ENCODE peak calls at places on chromosome 14, in six cellular contexts. One of them, this sample, is unnamed.

GRCh38 chr14:24481622-24482324 is 26.3 kb downstream of the CMA1 start:
- DNase-seq in NCI-H2081: peak; percentile 17
- DNase-seq in WTC11: peak; percentile 87
- DNase-seq in stimulated activated CD4-positive, alpha-beta T cell treated with anti-CD3 and anti-CD28 coated beads, TNF-alpha, amount 100 ng/mL, for 48 hours: peak; percentile 37
- DNase-seq in stimulated activated CD8-positive, alpha-beta memory T cell treated with anti-CD3 and anti-CD28 coated beads, Interleukin-7, amount 100 ng/mL, for 1 hour: no peak
- DNase-seq in T-helper 9 cell: peak; percentile 13
- DNase-seq in this sample: peak; percentile 78

GRCh38 chr14:55191881-55192616 is 664 bp upstream of the DLGAP5 start:
- DNase-seq in NCI-H2081: no peak
- DNase-seq in WTC11: no peak
- DNase-seq in stimulated activated CD4-positive, alpha-beta T cell treated with anti-CD3 and anti-CD28 coated beads, TNF-alpha, amount 100 ng/mL, for 48 hours: no peak
- DNase-seq in stimulated activated CD8-positive, alpha-beta memory T cell treated with anti-CD3 and anti-CD28 coated beads, Interleukin-7, amount 100 ng/mL, for 1 hour: no peak
- DNase-seq in T-helper 9 cell: no peak
- DNase-seq in this sample: no peak

GRCh38 chr14:54683882-54684794 is 117.2 kb downstream of the SAMD4A start:
- DNase-seq in NCI-H2081: no peak
- DNase-seq in WTC11: peak; percentile 69
- DNase-seq in stimulated activated CD4-positive, alpha-beta T cell treated with anti-CD3 and anti-CD28 coated beads, TNF-alpha, amount 100 ng/mL, for 48 hours: no peak
- DNase-seq in stimulated activated CD8-positive, alpha-beta memory T cell treated with anti-CD3 and anti-CD28 coated beads, Interleukin-7, amount 100 ng/mL, for 1 hour: no peak
- DNase-seq in T-helper 9 cell: no peak
- DNase-seq in this sample: no peak

GRCh38 chr14:104132981-104133380 is 5.4 kb upstream of the KIF26A start:
- DNase-seq in NCI-H2081: no peak
- DNase-seq in WTC11: peak; percentile 73
- DNase-seq in stimulated activated CD4-positive, alpha-beta T cell treated with anti-CD3 and anti-CD28 coated beads, TNF-alpha, amount 100 ng/mL, for 48 hours: no peak
- DNase-seq in stimulated activated CD8-positive, alpha-beta memory T cell treated with anti-CD3 and anti-CD28 coated beads, Interleukin-7, amount 100 ng/mL, for 1 hour: no peak
- DNase-seq in T-helper 9 cell: no peak
- DNase-seq in this sample: no peak

GRCh38 chr14:55881577-55882241 is 236.5 kb upstream of the PELI2 start:
- DNase-seq in NCI-H2081: no peak
- DNase-seq in WTC11: no peak
- DNase-seq in stimulated activated CD4-positive, alpha-beta T cell treated with anti-CD3 and anti-CD28 coated beads, TNF-alpha, amount 100 ng/mL, for 48 hours: no peak
- DNase-seq in stimulated activated CD8-positive, alpha-beta memory T cell treated with anti-CD3 and anti-CD28 coated beads, Interleukin-7, amount 100 ng/mL, for 1 hour: no peak
- DNase-seq in T-helper 9 cell: no peak
- DNase-seq in this sample: no peak

GRCh38 chr14:45526715-45527549 is 273.9 kb upstream of the MIS18BP1 start:
- DNase-seq in NCI-H2081: peak; percentile 33
- DNase-seq in WTC11: peak; percentile 51
- DNase-seq in stimulated activated CD4-positive, alpha-beta T cell treated with anti-CD3 and anti-CD28 coated beads, TNF-alpha, amount 100 ng/mL, for 48 hours: no peak
- DNase-seq in stimulated activated CD8-positive, alpha-beta memory T cell treated with anti-CD3 and anti-CD28 coated beads, Interleukin-7, amount 100 ng/mL, for 1 hour: no peak
- DNase-seq in T-helper 9 cell: no peak
- DNase-seq in this sample: no peak

GRCh38 chr14:93525691-93526451 is 95.1 kb downstream of the UNC79 start:
- DNase-seq in NCI-H2081: no peak
- DNase-seq in WTC11: no peak
- DNase-seq in stimulated activated CD4-positive, alpha-beta T cell treated with anti-CD3 and anti-CD28 coated beads, TNF-alpha, amount 100 ng/mL, for 48 hours: no peak
- DNase-seq in stimulated activated CD8-positive, alpha-beta memory T cell treated with anti-CD3 and anti-CD28 coated beads, Interleukin-7, amount 100 ng/mL, for 1 hour: no peak
- DNase-seq in T-helper 9 cell: no peak
- DNase-seq in this sample: no peak

GRCh38 chr14:61601923-61602732 is 93.2 kb upstream of the HIF1A start:
- DNase-seq in NCI-H2081: no peak
- DNase-seq in WTC11: no peak
- DNase-seq in stimulated activated CD4-positive, alpha-beta T cell treated with anti-CD3 and anti-CD28 coated beads, TNF-alpha, amount 100 ng/mL, for 48 hours: no peak
- DNase-seq in stimulated activated CD8-positive, alpha-beta memory T cell treated with anti-CD3 and anti-CD28 coated beads, Interleukin-7, amount 100 ng/mL, for 1 hour: no peak
- DNase-seq in T-helper 9 cell: no peak
- DNase-seq in this sample: no peak

GRCh38 chr14:61695695-61696527 is 598 bp downstream of the HIF1A start:
- DNase-seq in NCI-H2081: peak; percentile 74
- DNase-seq in WTC11: peak; percentile 66
- DNase-seq in stimulated activated CD4-positive, alpha-beta T cell treated with anti-CD3 and anti-CD28 coated beads, TNF-alpha, amount 100 ng/mL, for 48 hours: peak; percentile 32
- DNase-seq in stimulated activated CD8-positive, alpha-beta memory T cell treated with anti-CD3 and anti-CD28 coated beads, Interleukin-7, amount 100 ng/mL, for 1 hour: peak; percentile 4
- DNase-seq in T-helper 9 cell: peak; percentile 36
- DNase-seq in this sample: peak; percentile 84

GRCh38 chr14:96104469-96105057 is 65.4 kb downstream of the C14orf132 start:
- DNase-seq in NCI-H2081: no peak
- DNase-seq in WTC11: no peak
- DNase-seq in stimulated activated CD4-positive, alpha-beta T cell treated with anti-CD3 and anti-CD28 coated beads, TNF-alpha, amount 100 ng/mL, for 48 hours: no peak
- DNase-seq in stimulated activated CD8-positive, alpha-beta memory T cell treated with anti-CD3 and anti-CD28 coated beads, Interleukin-7, amount 100 ng/mL, for 1 hour: no peak
- DNase-seq in T-helper 9 cell: no peak
- DNase-seq in this sample: no peak

GRCh38 chr14:63493246-63493645 is 49.9 kb downstream of the PPP2R5E start:
- DNase-seq in NCI-H2081: no peak
- DNase-seq in WTC11: no peak
- DNase-seq in stimulated activated CD4-positive, alpha-beta T cell treated with anti-CD3 and anti-CD28 coated beads, TNF-alpha, amount 100 ng/mL, for 48 hours: no peak
- DNase-seq in stimulated activated CD8-positive, alpha-beta memory T cell treated with anti-CD3 and anti-CD28 coated beads, Interleukin-7, amount 100 ng/mL, for 1 hour: no peak
- DNase-seq in T-helper 9 cell: no peak
- DNase-seq in this sample: no peak

GRCh38 chr14:95765016-95765415 is 51.1 kb upstream of the TCL1A start:
- DNase-seq in NCI-H2081: no peak
- DNase-seq in WTC11: no peak
- DNase-seq in stimulated activated CD4-positive, alpha-beta T cell treated with anti-CD3 and anti-CD28 coated beads, TNF-alpha, amount 100 ng/mL, for 48 hours: no peak
- DNase-seq in stimulated activated CD8-positive, alpha-beta memory T cell treated with anti-CD3 and anti-CD28 coated beads, Interleukin-7, amount 100 ng/mL, for 1 hour: no peak
- DNase-seq in T-helper 9 cell: no peak
- DNase-seq in this sample: no peak

GRCh38 chr14:57833304-57833703 is 32.6 kb downstream of the SLC35F4 start:
- DNase-seq in NCI-H2081: no peak
- DNase-seq in WTC11: no peak
- DNase-seq in stimulated activated CD4-positive, alpha-beta T cell treated with anti-CD3 and anti-CD28 coated beads, TNF-alpha, amount 100 ng/mL, for 48 hours: no peak
- DNase-seq in stimulated activated CD8-positive, alpha-beta memory T cell treated with anti-CD3 and anti-CD28 coated beads, Interleukin-7, amount 100 ng/mL, for 1 hour: no peak
- DNase-seq in T-helper 9 cell: no peak
- DNase-seq in this sample: no peak

GRCh38 chr14:80940146-80940545 is 1.4 kb downstream of the CEP128 start:
- DNase-seq in NCI-H2081: no peak
- DNase-seq in WTC11: no peak
- DNase-seq in stimulated activated CD4-positive, alpha-beta T cell treated with anti-CD3 and anti-CD28 coated beads, TNF-alpha, amount 100 ng/mL, for 48 hours: no peak
- DNase-seq in stimulated activated CD8-positive, alpha-beta memory T cell treated with anti-CD3 and anti-CD28 coated beads, Interleukin-7, amount 100 ng/mL, for 1 hour: no peak
- DNase-seq in T-helper 9 cell: no peak
- DNase-seq in this sample: no peak

GRCh38 chr14:102034301-102034700 is 52.5 kb downstream of the HSP90AA1 start:
- DNase-seq in NCI-H2081: no peak
- DNase-seq in WTC11: no peak
- DNase-seq in stimulated activated CD4-positive, alpha-beta T cell treated with anti-CD3 and anti-CD28 coated beads, TNF-alpha, amount 100 ng/mL, for 48 hours: no peak
- DNase-seq in stimulated activated CD8-positive, alpha-beta memory T cell treated with anti-CD3 and anti-CD28 coated beads, Interleukin-7, amount 100 ng/mL, for 1 hour: no peak
- DNase-seq in T-helper 9 cell: no peak
- DNase-seq in this sample: no peak

GRCh38 chr14:92471919-92472318 is 41.7 kb upstream of the RIN3 start:
- DNase-seq in NCI-H2081: no peak
- DNase-seq in WTC11: peak; percentile 39
- DNase-seq in stimulated activated CD4-positive, alpha-beta T cell treated with anti-CD3 and anti-CD28 coated beads, TNF-alpha, amount 100 ng/mL, for 48 hours: no peak
- DNase-seq in stimulated activated CD8-positive, alpha-beta memory T cell treated with anti-CD3 and anti-CD28 coated beads, Interleukin-7, amount 100 ng/mL, for 1 hour: no peak
- DNase-seq in T-helper 9 cell: no peak
- DNase-seq in this sample: no peak

GRCh38 chr14:56195727-56196126 is 77.5 kb downstream of the PELI2 start:
- DNase-seq in NCI-H2081: peak; percentile 55
- DNase-seq in WTC11: no peak
- DNase-seq in stimulated activated CD4-positive, alpha-beta T cell treated with anti-CD3 and anti-CD28 coated beads, TNF-alpha, amount 100 ng/mL, for 48 hours: no peak
- DNase-seq in stimulated activated CD8-positive, alpha-beta memory T cell treated with anti-CD3 and anti-CD28 coated beads, Interleukin-7, amount 100 ng/mL, for 1 hour: no peak
- DNase-seq in T-helper 9 cell: no peak
- DNase-seq in this sample: no peak

GRCh38 chr14:62592877-62593276 is 452.4 kb downstream of the KCNH5 start:
- DNase-seq in NCI-H2081: no peak
- DNase-seq in WTC11: no peak
- DNase-seq in stimulated activated CD4-positive, alpha-beta T cell treated with anti-CD3 and anti-CD28 coated beads, TNF-alpha, amount 100 ng/mL, for 48 hours: no peak
- DNase-seq in stimulated activated CD8-positive, alpha-beta memory T cell treated with anti-CD3 and anti-CD28 coated beads, Interleukin-7, amount 100 ng/mL, for 1 hour: no peak
- DNase-seq in T-helper 9 cell: no peak
- DNase-seq in this sample: no peak

GRCh38 chr14:31950760-31951637 is 126.1 kb upstream of the ARHGAP5 start:
- DNase-seq in NCI-H2081: peak; percentile 77
- DNase-seq in WTC11: peak; percentile 45
- DNase-seq in stimulated activated CD4-positive, alpha-beta T cell treated with anti-CD3 and anti-CD28 coated beads, TNF-alpha, amount 100 ng/mL, for 48 hours: no peak
- DNase-seq in stimulated activated CD8-positive, alpha-beta memory T cell treated with anti-CD3 and anti-CD28 coated beads, Interleukin-7, amount 100 ng/mL, for 1 hour: no peak
- DNase-seq in T-helper 9 cell: no peak
- DNase-seq in this sample: no peak

GRCh38 chr14:98325761-98326160 is 946.2 kb downstream of the BCL11B start:
- DNase-seq in NCI-H2081: no peak
- DNase-seq in WTC11: no peak
- DNase-seq in stimulated activated CD4-positive, alpha-beta T cell treated with anti-CD3 and anti-CD28 coated beads, TNF-alpha, amount 100 ng/mL, for 48 hours: no peak
- DNase-seq in stimulated activated CD8-positive, alpha-beta memory T cell treated with anti-CD3 and anti-CD28 coated beads, Interleukin-7, amount 100 ng/mL, for 1 hour: no peak
- DNase-seq in T-helper 9 cell: no peak
- DNase-seq in this sample: no peak

GRCh38 chr14:25001096-25001982 is 48.6 kb downstream of the STXBP6 start:
- DNase-seq in NCI-H2081: no peak
- DNase-seq in WTC11: no peak
- DNase-seq in stimulated activated CD4-positive, alpha-beta T cell treated with anti-CD3 and anti-CD28 coated beads, TNF-alpha, amount 100 ng/mL, for 48 hours: no peak
- DNase-seq in stimulated activated CD8-positive, alpha-beta memory T cell treated with anti-CD3 and anti-CD28 coated beads, Interleukin-7, amount 100 ng/mL, for 1 hour: no peak
- DNase-seq in T-helper 9 cell: no peak
- DNase-seq in this sample: no peak

GRCh38 chr14:87405563-87405962 is 587.4 kb downstream of the GALC start:
- DNase-seq in NCI-H2081: no peak
- DNase-seq in WTC11: no peak
- DNase-seq in stimulated activated CD4-positive, alpha-beta T cell treated with anti-CD3 and anti-CD28 coated beads, TNF-alpha, amount 100 ng/mL, for 48 hours: no peak
- DNase-seq in stimulated activated CD8-positive, alpha-beta memory T cell treated with anti-CD3 and anti-CD28 coated beads, Interleukin-7, amount 100 ng/mL, for 1 hour: no peak
- DNase-seq in T-helper 9 cell: no peak
- DNase-seq in this sample: no peak

GRCh38 chr14:73311710-73312035 is 74.4 kb downstream of the PAPLN start:
- DNase-seq in NCI-H2081: no peak
- DNase-seq in WTC11: no peak
- DNase-seq in stimulated activated CD4-positive, alpha-beta T cell treated with anti-CD3 and anti-CD28 coated beads, TNF-alpha, amount 100 ng/mL, for 48 hours: no peak
- DNase-seq in stimulated activated CD8-positive, alpha-beta memory T cell treated with anti-CD3 and anti-CD28 coated beads, Interleukin-7, amount 100 ng/mL, for 1 hour: no peak
- DNase-seq in T-helper 9 cell: no peak
- DNase-seq in this sample: no peak

GRCh38 chr14:91415794-91416743 is 1.6 kb downstream of the CCDC88C start:
- DNase-seq in NCI-H2081: no peak
- DNase-seq in WTC11: no peak
- DNase-seq in stimulated activated CD4-positive, alpha-beta T cell treated with anti-CD3 and anti-CD28 coated beads, TNF-alpha, amount 100 ng/mL, for 48 hours: peak; percentile 68
- DNase-seq in stimulated activated CD8-positive, alpha-beta memory T cell treated with anti-CD3 and anti-CD28 coated beads, Interleukin-7, amount 100 ng/mL, for 1 hour: no peak
- DNase-seq in T-helper 9 cell: peak; percentile 51
- DNase-seq in this sample: peak; percentile 85

GRCh38 chr14:64601571-64601970 is 51.8 kb downstream of the PPP1R36 start:
- DNase-seq in NCI-H2081: no peak
- DNase-seq in WTC11: no peak
- DNase-seq in stimulated activated CD4-positive, alpha-beta T cell treated with anti-CD3 and anti-CD28 coated beads, TNF-alpha, amount 100 ng/mL, for 48 hours: no peak
- DNase-seq in stimulated activated CD8-positive, alpha-beta memory T cell treated with anti-CD3 and anti-CD28 coated beads, Interleukin-7, amount 100 ng/mL, for 1 hour: no peak
- DNase-seq in T-helper 9 cell: no peak
- DNase-seq in this sample: no peak

GRCh38 chr14:32896979-32897723 is 41.5 kb upstream of the NPAS3 start:
- DNase-seq in NCI-H2081: no peak
- DNase-seq in WTC11: no peak
- DNase-seq in stimulated activated CD4-positive, alpha-beta T cell treated with anti-CD3 and anti-CD28 coated beads, TNF-alpha, amount 100 ng/mL, for 48 hours: no peak
- DNase-seq in stimulated activated CD8-positive, alpha-beta memory T cell treated with anti-CD3 and anti-CD28 coated beads, Interleukin-7, amount 100 ng/mL, for 1 hour: no peak
- DNase-seq in T-helper 9 cell: no peak
- DNase-seq in this sample: no peak

GRCh38 chr14:51540364-51540763 is 111.3 kb upstream of the FRMD6 start:
- DNase-seq in NCI-H2081: no peak
- DNase-seq in WTC11: no peak
- DNase-seq in stimulated activated CD4-positive, alpha-beta T cell treated with anti-CD3 and anti-CD28 coated beads, TNF-alpha, amount 100 ng/mL, for 48 hours: no peak
- DNase-seq in stimulated activated CD8-positive, alpha-beta memory T cell treated with anti-CD3 and anti-CD28 coated beads, Interleukin-7, amount 100 ng/mL, for 1 hour: no peak
- DNase-seq in T-helper 9 cell: no peak
- DNase-seq in this sample: no peak

GRCh38 chr14:54309615-54310014 is 87.2 kb upstream of the CDKN3 start:
- DNase-seq in NCI-H2081: no peak
- DNase-seq in WTC11: no peak
- DNase-seq in stimulated activated CD4-positive, alpha-beta T cell treated with anti-CD3 and anti-CD28 coated beads, TNF-alpha, amount 100 ng/mL, for 48 hours: no peak
- DNase-seq in stimulated activated CD8-positive, alpha-beta memory T cell treated with anti-CD3 and anti-CD28 coated beads, Interleukin-7, amount 100 ng/mL, for 1 hour: no peak
- DNase-seq in T-helper 9 cell: no peak
- DNase-seq in this sample: no peak

GRCh38 chr14:31880935-31881334 is 196.2 kb upstream of the ARHGAP5 start:
- DNase-seq in NCI-H2081: no peak
- DNase-seq in WTC11: no peak
- DNase-seq in stimulated activated CD4-positive, alpha-beta T cell treated with anti-CD3 and anti-CD28 coated beads, TNF-alpha, amount 100 ng/mL, for 48 hours: no peak
- DNase-seq in stimulated activated CD8-positive, alpha-beta memory T cell treated with anti-CD3 and anti-CD28 coated beads, Interleukin-7, amount 100 ng/mL, for 1 hour: no peak
- DNase-seq in T-helper 9 cell: no peak
- DNase-seq in this sample: no peak

GRCh38 chr14:72615511-72616121 is 278.3 kb downstream of the DPF3 start:
- DNase-seq in NCI-H2081: no peak
- DNase-seq in WTC11: no peak
- DNase-seq in stimulated activated CD4-positive, alpha-beta T cell treated with anti-CD3 and anti-CD28 coated beads, TNF-alpha, amount 100 ng/mL, for 48 hours: no peak
- DNase-seq in stimulated activated CD8-positive, alpha-beta memory T cell treated with anti-CD3 and anti-CD28 coated beads, Interleukin-7, amount 100 ng/mL, for 1 hour: no peak
- DNase-seq in T-helper 9 cell: no peak
- DNase-seq in this sample: no peak

GRCh38 chr14:103052407-103052806 is 4.9 kb downstream of the CDC42BPB start:
- DNase-seq in NCI-H2081: no peak
- DNase-seq in WTC11: no peak
- DNase-seq in stimulated activated CD4-positive, alpha-beta T cell treated with anti-CD3 and anti-CD28 coated beads, TNF-alpha, amount 100 ng/mL, for 48 hours: no peak
- DNase-seq in stimulated activated CD8-positive, alpha-beta memory T cell treated with anti-CD3 and anti-CD28 coated beads, Interleukin-7, amount 100 ng/mL, for 1 hour: no peak
- DNase-seq in T-helper 9 cell: no peak
- DNase-seq in this sample: no peak

GRCh38 chr14:64387232-64387737 is 868 bp upstream of the MTHFD1 start:
- DNase-seq in NCI-H2081: no peak
- DNase-seq in WTC11: no peak
- DNase-seq in stimulated activated CD4-positive, alpha-beta T cell treated with anti-CD3 and anti-CD28 coated beads, TNF-alpha, amount 100 ng/mL, for 48 hours: no peak
- DNase-seq in stimulated activated CD8-positive, alpha-beta memory T cell treated with anti-CD3 and anti-CD28 coated beads, Interleukin-7, amount 100 ng/mL, for 1 hour: no peak
- DNase-seq in T-helper 9 cell: no peak
- DNase-seq in this sample: peak; percentile 69

GRCh38 chr14:82239205-82239604 is 705.6 kb upstream of the SEL1L start:
- DNase-seq in NCI-H2081: no peak
- DNase-seq in WTC11: no peak
- DNase-seq in stimulated activated CD4-positive, alpha-beta T cell treated with anti-CD3 and anti-CD28 coated beads, TNF-alpha, amount 100 ng/mL, for 48 hours: no peak
- DNase-seq in stimulated activated CD8-positive, alpha-beta memory T cell treated with anti-CD3 and anti-CD28 coated beads, Interleukin-7, amount 100 ng/mL, for 1 hour: no peak
- DNase-seq in T-helper 9 cell: no peak
- DNase-seq in this sample: no peak

GRCh38 chr14:50677527-50678063 is 9.5 kb upstream of the SAV1 start:
- DNase-seq in NCI-H2081: no peak
- DNase-seq in WTC11: no peak
- DNase-seq in stimulated activated CD4-positive, alpha-beta T cell treated with anti-CD3 and anti-CD28 coated beads, TNF-alpha, amount 100 ng/mL, for 48 hours: no peak
- DNase-seq in stimulated activated CD8-positive, alpha-beta memory T cell treated with anti-CD3 and anti-CD28 coated beads, Interleukin-7, amount 100 ng/mL, for 1 hour: no peak
- DNase-seq in T-helper 9 cell: no peak
- DNase-seq in this sample: no peak

GRCh38 chr14:37546621-37547447 is 48.2 kb downstream of the FOXA1 start:
- DNase-seq in NCI-H2081: peak; percentile 6
- DNase-seq in WTC11: no peak
- DNase-seq in stimulated activated CD4-positive, alpha-beta T cell treated with anti-CD3 and anti-CD28 coated beads, TNF-alpha, amount 100 ng/mL, for 48 hours: no peak
- DNase-seq in stimulated activated CD8-positive, alpha-beta memory T cell treated with anti-CD3 and anti-CD28 coated beads, Interleukin-7, amount 100 ng/mL, for 1 hour: no peak
- DNase-seq in T-helper 9 cell: no peak
- DNase-seq in this sample: no peak